ENCODE peak calls at places on chromosomes 16 and 17, in eight cellular contexts. One of them, this sample, is unnamed.

GRCh38 chr17:60817187-60817586 is 139.5 kb downstream of the BCAS3 start:
- DNase-seq in mammary epithelial cell: peak; percentile 66
- DNase-seq in NCI-H510A treated with DMSO at 0.1 percent for 48 hours: no peak
- DNase-seq in HS-5: peak; percentile 71
- DNase-seq in anterior cingulate cortex: no peak
- DNase-seq in 8988T: no peak
- DNase-seq in activated naive CD4-positive, alpha-beta T cell: no peak
- DNase-seq in amniotic epithelial cell: peak; percentile 94
- DNase-seq in this sample: peak; percentile 62

GRCh38 chr17:16448490-16448889 is 33.1 kb downstream of the TRPV2 start:
- DNase-seq in activated naive CD4-positive, alpha-beta T cell: no peak
- DNase-seq in NCI-H510A treated with DMSO at 0.1 percent for 48 hours: no peak
- DNase-seq in amniotic epithelial cell: no peak
- DNase-seq in HS-5: no peak
- DNase-seq in mammary epithelial cell: no peak
- DNase-seq in 8988T: no peak
- DNase-seq in anterior cingulate cortex: no peak
- DNase-seq in this sample: no peak

GRCh38 chr17:52297230-52298010 is 138.9 kb upstream of the CA10 start:
- DNase-seq in HS-5: no peak
- DNase-seq in mammary epithelial cell: peak; percentile 24
- DNase-seq in activated naive CD4-positive, alpha-beta T cell: no peak
- DNase-seq in anterior cingulate cortex: no peak
- DNase-seq in NCI-H510A treated with DMSO at 0.1 percent for 48 hours: peak; percentile 37
- DNase-seq in amniotic epithelial cell: no peak
- DNase-seq in 8988T: no peak
- DNase-seq in this sample: no peak

GRCh38 chr16:29678691-29679267 is at the start of gene QPRT:
- DNase-seq in mammary epithelial cell: no peak
- DNase-seq in HS-5: no peak
- DNase-seq in activated naive CD4-positive, alpha-beta T cell: no peak
- DNase-seq in NCI-H510A treated with DMSO at 0.1 percent for 48 hours: peak; percentile 58
- DNase-seq in amniotic epithelial cell: peak; percentile 90
- DNase-seq in 8988T: peak; percentile 70
- DNase-seq in anterior cingulate cortex: no peak
- DNase-seq in this sample: no peak

GRCh38 chr16:87713469-87714229 is 52.1 kb downstream of the KLHDC4 start:
- DNase-seq in HS-5: no peak
- DNase-seq in mammary epithelial cell: no peak
- DNase-seq in anterior cingulate cortex: no peak
- DNase-seq in 8988T: no peak
- DNase-seq in amniotic epithelial cell: no peak
- DNase-seq in activated naive CD4-positive, alpha-beta T cell: no peak
- DNase-seq in NCI-H510A treated with DMSO at 0.1 percent for 48 hours: no peak
- DNase-seq in this sample: no peak

GRCh38 chr16:56988161-56988947 is 1.0 kb upstream of the NLRC5 start:
- DNase-seq in activated naive CD4-positive, alpha-beta T cell: no peak
- DNase-seq in anterior cingulate cortex: no peak
- DNase-seq in mammary epithelial cell: no peak
- DNase-seq in 8988T: no peak
- DNase-seq in amniotic epithelial cell: peak; percentile 72
- DNase-seq in HS-5: no peak
- DNase-seq in NCI-H510A treated with DMSO at 0.1 percent for 48 hours: no peak
- DNase-seq in this sample: no peak

GRCh38 chr17:58370309-58370708 is 18.3 kb upstream of the SUPT4H1 start:
- DNase-seq in amniotic epithelial cell: no peak
- DNase-seq in 8988T: no peak
- DNase-seq in mammary epithelial cell: no peak
- DNase-seq in anterior cingulate cortex: no peak
- DNase-seq in activated naive CD4-positive, alpha-beta T cell: no peak
- DNase-seq in HS-5: no peak
- DNase-seq in NCI-H510A treated with DMSO at 0.1 percent for 48 hours: no peak
- DNase-seq in this sample: no peak

GRCh38 chr16:65305588-65305987 is 183.7 kb upstream of the CDH11 start:
- DNase-seq in NCI-H510A treated with DMSO at 0.1 percent for 48 hours: no peak
- DNase-seq in activated naive CD4-positive, alpha-beta T cell: no peak
- DNase-seq in 8988T: no peak
- DNase-seq in HS-5: no peak
- DNase-seq in anterior cingulate cortex: no peak
- DNase-seq in mammary epithelial cell: no peak
- DNase-seq in amniotic epithelial cell: no peak
- DNase-seq in this sample: no peak

GRCh38 chr16:84942786-84943185 is 68.5 kb downstream of the ZDHHC7 start:
- DNase-seq in HS-5: no peak
- DNase-seq in activated naive CD4-positive, alpha-beta T cell: no peak
- DNase-seq in anterior cingulate cortex: no peak
- DNase-seq in mammary epithelial cell: no peak
- DNase-seq in amniotic epithelial cell: peak; percentile 68
- DNase-seq in NCI-H510A treated with DMSO at 0.1 percent for 48 hours: no peak
- DNase-seq in 8988T: no peak
- DNase-seq in this sample: no peak